ENCODE peak calls at places on chromosomes 6 and 20, in four cellular contexts. One of them, this sample, is unnamed.

GRCh38 chr6:7203939-7204338 is 96.2 kb downstream of the RREB1 start:
- DNase-seq in SK-MEL-5: no peak
- DNase-seq in IMR-90: no peak
- DNase-seq in mesothelial cell of epicardium: no peak
- DNase-seq in this sample: no peak

GRCh38 chr6:64383277-64383676 is 747.7 kb downstream of the PHF3 start:
- DNase-seq in SK-MEL-5: no peak
- DNase-seq in IMR-90: no peak
- DNase-seq in mesothelial cell of epicardium: no peak
- DNase-seq in this sample: no peak

GRCh38 chr20:46554850-46555249 is 4.4 kb upstream of the OCSTAMP start:
- DNase-seq in IMR-90: no peak
- DNase-seq in mesothelial cell of epicardium: no peak
- DNase-seq in SK-MEL-5: no peak
- DNase-seq in this sample: no peak

GRCh38 chr6:66226099-66226498 is 519.1 kb upstream of the EYS start:
- DNase-seq in IMR-90: no peak
- DNase-seq in SK-MEL-5: peak
- DNase-seq in mesothelial cell of epicardium: no peak
- DNase-seq in this sample: no peak

GRCh38 chr6:30122515-30122914 is 9.6 kb upstream of the TRIM31 start:
- DNase-seq in SK-MEL-5: no peak
- DNase-seq in IMR-90: no peak
- DNase-seq in mesothelial cell of epicardium: no peak
- DNase-seq in this sample: no peak

GRCh38 chr6:129844118-129844891 is 16.8 kb downstream of the TMEM244 start:
- DNase-seq in SK-MEL-5: no peak
- DNase-seq in mesothelial cell of epicardium: no peak
- DNase-seq in IMR-90: peak
- DNase-seq in this sample: peak

GRCh38 chr6:45388328-45388727 is 10.6 kb upstream of the SUPT3H start:
- DNase-seq in mesothelial cell of epicardium: no peak
- DNase-seq in SK-MEL-5: no peak
- DNase-seq in IMR-90: peak
- DNase-seq in this sample: peak

GRCh38 chr6:40693767-40694166 is 106.6 kb upstream of the LRFN2 start:
- DNase-seq in SK-MEL-5: no peak
- DNase-seq in IMR-90: no peak
- DNase-seq in mesothelial cell of epicardium: no peak
- DNase-seq in this sample: no peak

GRCh38 chr6:112781236-112781635 is 434.1 kb downstream of the RFPL4B start:
- DNase-seq in mesothelial cell of epicardium: no peak
- DNase-seq in IMR-90: peak
- DNase-seq in SK-MEL-5: peak
- DNase-seq in this sample: peak

GRCh38 chr20:63103402-63104311 is 96.9 kb upstream of the BHLHE23 start:
- DNase-seq in mesothelial cell of epicardium: no peak
- DNase-seq in SK-MEL-5: peak
- DNase-seq in IMR-90: peak
- DNase-seq in this sample: peak

GRCh38 chr20:33656010-33656782 is 5.9 kb upstream of the C20orf144 start:
- DNase-seq in mesothelial cell of epicardium: no peak
- DNase-seq in SK-MEL-5: no peak
- DNase-seq in IMR-90: no peak
- DNase-seq in this sample: no peak

GRCh38 chr20:15842872-15843271 is 730.4 kb downstream of the KIF16B start:
- DNase-seq in mesothelial cell of epicardium: no peak
- DNase-seq in SK-MEL-5: peak
- DNase-seq in IMR-90: no peak
- DNase-seq in this sample: no peak

GRCh38 chr6:35688605-35689322 is at the start of gene FKBP5:
- DNase-seq in mesothelial cell of epicardium: peak
- DNase-seq in SK-MEL-5: peak
- DNase-seq in IMR-90: peak
- DNase-seq in this sample: peak

GRCh38 chr20:5397418-5397817 is 80.7 kb upstream of the PROKR2 start:
- DNase-seq in IMR-90: no peak
- DNase-seq in mesothelial cell of epicardium: no peak
- DNase-seq in SK-MEL-5: no peak
- DNase-seq in this sample: no peak

GRCh38 chr6:41519305-41519747 is 26.9 kb upstream of the FOXP4 start:
- DNase-seq in IMR-90: no peak
- DNase-seq in mesothelial cell of epicardium: no peak
- DNase-seq in SK-MEL-5: no peak
- DNase-seq in this sample: no peak

GRCh38 chr20:41249781-41250281 is 67.7 kb downstream of the ZHX3 start:
- DNase-seq in mesothelial cell of epicardium: no peak
- DNase-seq in SK-MEL-5: peak
- DNase-seq in IMR-90: peak
- DNase-seq in this sample: peak

GRCh38 chr20:11337361-11338130 is 580.1 kb upstream of the BTBD3 start:
- DNase-seq in IMR-90: no peak
- DNase-seq in SK-MEL-5: no peak
- DNase-seq in mesothelial cell of epicardium: no peak
- DNase-seq in this sample: no peak

GRCh38 chr6:103036846-103037245 is 1643.3 kb downstream of the GRIK2 start:
- DNase-seq in mesothelial cell of epicardium: no peak
- DNase-seq in IMR-90: no peak
- DNase-seq in SK-MEL-5: no peak
- DNase-seq in this sample: no peak

GRCh38 chr6:72621243-72622093 is at the start of gene KCNQ5:
- DNase-seq in SK-MEL-5: no peak
- DNase-seq in IMR-90: no peak
- DNase-seq in mesothelial cell of epicardium: peak
- DNase-seq in this sample: peak

GRCh38 chr6:53557005-53557715 is 12.3 kb upstream of the GCLC start:
- DNase-seq in IMR-90: no peak
- DNase-seq in mesothelial cell of epicardium: no peak
- DNase-seq in SK-MEL-5: no peak
- DNase-seq in this sample: no peak

GRCh38 chr20:58494923-58495622 is 20.1 kb downstream of the APCDD1L start:
- DNase-seq in mesothelial cell of epicardium: peak
- DNase-seq in IMR-90: no peak
- DNase-seq in SK-MEL-5: no peak
- DNase-seq in this sample: no peak

GRCh38 chr20:51417745-51418529 is 124.6 kb downstream of the NFATC2 start:
- DNase-seq in IMR-90: no peak
- DNase-seq in SK-MEL-5: peak
- DNase-seq in mesothelial cell of epicardium: no peak
- DNase-seq in this sample: no peak

GRCh38 chr6:79778794-79779193 is 147.7 kb downstream of the SH3BGRL2 start:
- DNase-seq in SK-MEL-5: no peak
- DNase-seq in IMR-90: no peak
- DNase-seq in mesothelial cell of epicardium: no peak
- DNase-seq in this sample: no peak

GRCh38 chr6:7147051-7147671 is 39.4 kb downstream of the RREB1 start:
- DNase-seq in SK-MEL-5: peak
- DNase-seq in mesothelial cell of epicardium: no peak
- DNase-seq in IMR-90: no peak
- DNase-seq in this sample: no peak

This sample was measured in iris pigment epithelial cell.